ENCODE peak calls at places on chromosome 10, in six cellular contexts. One of them, this sample, is unnamed.

GRCh38 chr10:32055478-32056135 is 618 bp downstream of the KIF5B start:
- DNase-seq in SK-N-SH: peak
- DNase-seq in effector memory CD4-positive, alpha-beta T cell: peak
- DNase-seq in neuronal stem cell: no peak
- DNase-seq in right lobe of liver: peak
- DNase-seq in brain microvascular endothelial cell: peak
- DNase-seq in this sample: no peak

GRCh38 chr10:58963723-58964124 is 212.7 kb upstream of the PHYHIPL start:
- DNase-seq in neuronal stem cell: peak
- DNase-seq in effector memory CD4-positive, alpha-beta T cell: no peak
- DNase-seq in brain microvascular endothelial cell: no peak
- DNase-seq in SK-N-SH: no peak
- DNase-seq in right lobe of liver: no peak
- DNase-seq in this sample: no peak

GRCh38 chr10:119205926-119206602 is 1.3 kb upstream of the GRK5 start:
- DNase-seq in brain microvascular endothelial cell: no peak
- DNase-seq in neuronal stem cell: no peak
- DNase-seq in effector memory CD4-positive, alpha-beta T cell: peak
- DNase-seq in SK-N-SH: peak
- DNase-seq in right lobe of liver: peak
- DNase-seq in this sample: no peak

GRCh38 chr10:49768329-49768728 is 6.2 kb upstream of the OGDHL start:
- DNase-seq in neuronal stem cell: no peak
- DNase-seq in effector memory CD4-positive, alpha-beta T cell: no peak
- DNase-seq in brain microvascular endothelial cell: no peak
- DNase-seq in right lobe of liver: no peak
- DNase-seq in SK-N-SH: peak
- DNase-seq in this sample: no peak

GRCh38 chr10:82932426-82932825 is 1057.4 kb downstream of the NRG3 start:
- DNase-seq in SK-N-SH: no peak
- DNase-seq in right lobe of liver: no peak
- DNase-seq in neuronal stem cell: no peak
- DNase-seq in effector memory CD4-positive, alpha-beta T cell: no peak
- DNase-seq in brain microvascular endothelial cell: no peak
- DNase-seq in this sample: no peak

GRCh38 chr10:79348640-79348988 is 1.3 kb downstream of the PPIF start:
- DNase-seq in effector memory CD4-positive, alpha-beta T cell: no peak
- DNase-seq in SK-N-SH: no peak
- DNase-seq in right lobe of liver: no peak
- DNase-seq in brain microvascular endothelial cell: no peak
- DNase-seq in neuronal stem cell: no peak
- DNase-seq in this sample: no peak

GRCh38 chr10:80187465-80188409 is 17.6 kb downstream of the ANXA11 start:
- DNase-seq in neuronal stem cell: no peak
- DNase-seq in effector memory CD4-positive, alpha-beta T cell: peak
- DNase-seq in brain microvascular endothelial cell: no peak
- DNase-seq in right lobe of liver: peak
- DNase-seq in SK-N-SH: no peak
- DNase-seq in this sample: no peak

GRCh38 chr10:89090760-89091455 is 100.3 kb downstream of the FAS start:
- DNase-seq in right lobe of liver: no peak
- DNase-seq in effector memory CD4-positive, alpha-beta T cell: no peak
- DNase-seq in SK-N-SH: no peak
- DNase-seq in neuronal stem cell: no peak
- DNase-seq in brain microvascular endothelial cell: no peak
- DNase-seq in this sample: no peak

GRCh38 chr10:121788717-121789116 is 139.1 kb downstream of the ATE1 start:
- DNase-seq in brain microvascular endothelial cell: no peak
- DNase-seq in effector memory CD4-positive, alpha-beta T cell: no peak
- DNase-seq in neuronal stem cell: no peak
- DNase-seq in SK-N-SH: no peak
- DNase-seq in right lobe of liver: no peak
- DNase-seq in this sample: no peak

GRCh38 chr10:58152698-58153263 is 114.9 kb downstream of the IPMK start:
- DNase-seq in right lobe of liver: peak
- DNase-seq in brain microvascular endothelial cell: peak
- DNase-seq in neuronal stem cell: peak
- DNase-seq in effector memory CD4-positive, alpha-beta T cell: no peak
- DNase-seq in SK-N-SH: peak
- DNase-seq in this sample: peak

GRCh38 chr10:85786401-85786899 is 580.1 kb downstream of the GRID1 start:
- DNase-seq in neuronal stem cell: no peak
- DNase-seq in right lobe of liver: peak
- DNase-seq in brain microvascular endothelial cell: no peak
- DNase-seq in SK-N-SH: peak
- DNase-seq in effector memory CD4-positive, alpha-beta T cell: no peak
- DNase-seq in this sample: no peak

GRCh38 chr10:52923520-52923919 is 150.9 kb upstream of the MBL2 start:
- DNase-seq in right lobe of liver: no peak
- DNase-seq in neuronal stem cell: no peak
- DNase-seq in brain microvascular endothelial cell: no peak
- DNase-seq in SK-N-SH: no peak
- DNase-seq in effector memory CD4-positive, alpha-beta T cell: no peak
- DNase-seq in this sample: no peak

GRCh38 chr10:103969436-103969835 is 2.5 kb downstream of the SLK start:
- DNase-seq in right lobe of liver: no peak
- DNase-seq in neuronal stem cell: no peak
- DNase-seq in effector memory CD4-positive, alpha-beta T cell: no peak
- DNase-seq in SK-N-SH: no peak
- DNase-seq in brain microvascular endothelial cell: no peak
- DNase-seq in this sample: no peak

GRCh38 chr10:126350216-126350992 is 37.9 kb downstream of the ADAM12 start:
- DNase-seq in effector memory CD4-positive, alpha-beta T cell: no peak
- DNase-seq in brain microvascular endothelial cell: peak
- DNase-seq in right lobe of liver: no peak
- DNase-seq in SK-N-SH: peak
- DNase-seq in neuronal stem cell: no peak
- DNase-seq in this sample: peak

GRCh38 chr10:119348516-119349240 is 141.3 kb downstream of the GRK5 start:
- DNase-seq in neuronal stem cell: no peak
- DNase-seq in SK-N-SH: no peak
- DNase-seq in effector memory CD4-positive, alpha-beta T cell: no peak
- DNase-seq in right lobe of liver: no peak
- DNase-seq in brain microvascular endothelial cell: peak
- DNase-seq in this sample: no peak

GRCh38 chr10:70726909-70727495 is 54.7 kb downstream of the ADAMTS14 start:
- DNase-seq in effector memory CD4-positive, alpha-beta T cell: no peak
- DNase-seq in neuronal stem cell: no peak
- DNase-seq in SK-N-SH: no peak
- DNase-seq in brain microvascular endothelial cell: no peak
- DNase-seq in right lobe of liver: no peak
- DNase-seq in this sample: no peak

GRCh38 chr10:76492678-76493472 is 1061.5 kb downstream of the LRMDA start:
- DNase-seq in SK-N-SH: no peak
- DNase-seq in effector memory CD4-positive, alpha-beta T cell: no peak
- DNase-seq in neuronal stem cell: no peak
- DNase-seq in right lobe of liver: no peak
- DNase-seq in brain microvascular endothelial cell: no peak
- DNase-seq in this sample: no peak

GRCh38 chr10:101285093-101285463 is 55.8 kb upstream of the LBX1 start:
- DNase-seq in neuronal stem cell: no peak
- DNase-seq in brain microvascular endothelial cell: no peak
- DNase-seq in SK-N-SH: no peak
- DNase-seq in right lobe of liver: no peak
- DNase-seq in effector memory CD4-positive, alpha-beta T cell: no peak
- DNase-seq in this sample: no peak

GRCh38 chr10:117457071-117457810 is 82.0 kb upstream of the PDZD8 start:
- DNase-seq in effector memory CD4-positive, alpha-beta T cell: no peak
- DNase-seq in neuronal stem cell: no peak
- DNase-seq in SK-N-SH: no peak
- DNase-seq in brain microvascular endothelial cell: no peak
- DNase-seq in right lobe of liver: no peak
- DNase-seq in this sample: no peak

GRCh38 chr10:132320776-132321469 is 11.1 kb upstream of the LRRC27 start:
- DNase-seq in right lobe of liver: no peak
- DNase-seq in neuronal stem cell: no peak
- DNase-seq in brain microvascular endothelial cell: no peak
- DNase-seq in effector memory CD4-positive, alpha-beta T cell: no peak
- DNase-seq in SK-N-SH: no peak
- DNase-seq in this sample: no peak
- H3K4me3 ChIP-seq in right lobe of liver: no peak
- H3K4me3 ChIP-seq in neuronal stem cell: no peak
- H3K4me3 ChIP-seq in brain microvascular endothelial cell: no peak
- H3K4me3 ChIP-seq in effector memory CD4-positive, alpha-beta T cell: no peak
- H3K4me3 ChIP-seq in SK-N-SH: no peak
- H3K4me3 ChIP-seq in this sample: no peak

DNA sequence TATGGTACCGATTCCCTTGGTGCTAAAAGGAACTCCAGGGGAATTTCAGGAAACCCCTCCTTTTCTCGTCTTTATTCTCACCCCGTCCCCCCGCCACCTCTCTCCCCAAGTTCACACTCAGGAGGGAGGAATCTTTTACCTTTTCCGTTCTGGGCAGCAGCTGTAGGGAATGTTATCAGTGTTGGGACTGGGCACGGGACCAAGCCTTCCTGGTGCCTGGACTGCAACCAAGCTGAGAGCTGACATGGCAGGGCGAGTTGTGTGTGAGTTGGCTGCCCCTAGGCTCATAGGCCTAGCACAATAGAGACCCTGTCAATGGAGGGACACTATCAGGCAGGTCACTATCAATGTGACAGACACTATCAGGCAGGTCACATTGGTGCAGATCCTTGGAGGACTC is 121.4 kb downstream of the TCF7L2 start:
- DNase-seq in SK-N-SH: peak
- DNase-seq in brain microvascular endothelial cell: no peak
- DNase-seq in right lobe of liver: peak
- DNase-seq in neuronal stem cell: no peak
- DNase-seq in effector memory CD4-positive, alpha-beta T cell: no peak
- DNase-seq in this sample: no peak
- H3K4me3 ChIP-seq in SK-N-SH: no peak
- H3K4me3 ChIP-seq in brain microvascular endothelial cell: no peak
- H3K4me3 ChIP-seq in right lobe of liver: no peak
- H3K4me3 ChIP-seq in neuronal stem cell: no peak
- H3K4me3 ChIP-seq in effector memory CD4-positive, alpha-beta T cell: no peak
- H3K4me3 ChIP-seq in this sample: no peak

GRCh38 chr10:784759-785538 is 95.5 kb upstream of the DIP2C start:
- DNase-seq in brain microvascular endothelial cell: peak
- DNase-seq in right lobe of liver: peak
- DNase-seq in SK-N-SH: peak
- DNase-seq in effector memory CD4-positive, alpha-beta T cell: no peak
- DNase-seq in neuronal stem cell: peak
- DNase-seq in this sample: peak

GRCh38 chr10:782751-783648 is 93.5 kb upstream of the DIP2C start:
- DNase-seq in SK-N-SH: peak
- DNase-seq in neuronal stem cell: no peak
- DNase-seq in right lobe of liver: no peak
- DNase-seq in effector memory CD4-positive, alpha-beta T cell: no peak
- DNase-seq in brain microvascular endothelial cell: no peak
- DNase-seq in this sample: no peak

GRCh38 chr10:786666-787512 is 97.4 kb upstream of the DIP2C start:
- DNase-seq in brain microvascular endothelial cell: no peak
- DNase-seq in SK-N-SH: peak
- DNase-seq in effector memory CD4-positive, alpha-beta T cell: no peak
- DNase-seq in right lobe of liver: no peak
- DNase-seq in neuronal stem cell: no peak
- DNase-seq in this sample: no peak

GRCh38 chr10:785539-786214 is 96.2 kb upstream of the DIP2C start:
- DNase-seq in brain microvascular endothelial cell: no peak
- DNase-seq in right lobe of liver: no peak
- DNase-seq in neuronal stem cell: no peak
- DNase-seq in SK-N-SH: peak
- DNase-seq in effector memory CD4-positive, alpha-beta T cell: no peak
- DNase-seq in this sample: no peak

DNA sequence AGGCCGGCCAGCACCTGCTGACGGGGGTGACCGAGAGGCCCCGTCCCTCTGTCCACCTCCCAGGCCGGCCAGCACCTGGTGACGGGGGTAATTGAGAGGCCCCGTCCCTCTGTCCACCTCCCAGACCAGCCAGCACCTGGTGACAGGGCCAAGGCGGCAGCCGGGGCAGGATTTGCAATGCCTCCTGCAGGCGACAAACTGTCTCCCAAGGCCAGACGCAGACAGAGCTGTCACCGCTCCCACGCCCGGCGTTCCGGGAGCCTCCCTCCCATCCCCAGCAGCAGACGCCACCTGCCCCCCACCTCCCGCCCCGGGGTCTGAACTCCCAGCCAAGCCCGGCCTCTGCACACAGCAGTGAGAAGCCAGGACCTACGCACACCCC is 94.9 kb upstream of the DIP2C start:
- DNase-seq in right lobe of liver: no peak
- DNase-seq in SK-N-SH: no peak
- DNase-seq in effector memory CD4-positive, alpha-beta T cell: no peak
- DNase-seq in brain microvascular endothelial cell: no peak
- DNase-seq in neuronal stem cell: no peak
- DNase-seq in this sample: no peak
- H3K4me3 ChIP-seq in right lobe of liver: no peak
- H3K4me3 ChIP-seq in SK-N-SH: peak
- H3K4me3 ChIP-seq in effector memory CD4-positive, alpha-beta T cell: no peak
- H3K4me3 ChIP-seq in brain microvascular endothelial cell: peak
- H3K4me3 ChIP-seq in neuronal stem cell: peak
- H3K4me3 ChIP-seq in this sample: peak

GRCh38 chr10:128046934-128047251 is 79.3 kb downstream of the MKI67 start:
- DNase-seq in SK-N-SH: no peak
- DNase-seq in right lobe of liver: peak
- DNase-seq in neuronal stem cell: no peak
- DNase-seq in effector memory CD4-positive, alpha-beta T cell: no peak
- DNase-seq in brain microvascular endothelial cell: no peak
- DNase-seq in this sample: no peak

GRCh38 chr10:128047337-128047736 is 78.9 kb downstream of the MKI67 start:
- DNase-seq in neuronal stem cell: peak
- DNase-seq in SK-N-SH: no peak
- DNase-seq in brain microvascular endothelial cell: peak
- DNase-seq in right lobe of liver: peak
- DNase-seq in effector memory CD4-positive, alpha-beta T cell: peak
- DNase-seq in this sample: no peak

GRCh38 chr10:128046156-128046933 is 79.9 kb downstream of the MKI67 start:
- DNase-seq in effector memory CD4-positive, alpha-beta T cell: no peak
- DNase-seq in brain microvascular endothelial cell: no peak
- DNase-seq in neuronal stem cell: no peak
- DNase-seq in SK-N-SH: no peak
- DNase-seq in right lobe of liver: peak
- DNase-seq in this sample: no peak

GRCh38 chr10:128049226-128050010 is 76.8 kb downstream of the MKI67 start:
- DNase-seq in right lobe of liver: no peak
- DNase-seq in brain microvascular endothelial cell: no peak
- DNase-seq in neuronal stem cell: no peak
- DNase-seq in SK-N-SH: no peak
- DNase-seq in effector memory CD4-positive, alpha-beta T cell: no peak
- DNase-seq in this sample: no peak

DNA sequence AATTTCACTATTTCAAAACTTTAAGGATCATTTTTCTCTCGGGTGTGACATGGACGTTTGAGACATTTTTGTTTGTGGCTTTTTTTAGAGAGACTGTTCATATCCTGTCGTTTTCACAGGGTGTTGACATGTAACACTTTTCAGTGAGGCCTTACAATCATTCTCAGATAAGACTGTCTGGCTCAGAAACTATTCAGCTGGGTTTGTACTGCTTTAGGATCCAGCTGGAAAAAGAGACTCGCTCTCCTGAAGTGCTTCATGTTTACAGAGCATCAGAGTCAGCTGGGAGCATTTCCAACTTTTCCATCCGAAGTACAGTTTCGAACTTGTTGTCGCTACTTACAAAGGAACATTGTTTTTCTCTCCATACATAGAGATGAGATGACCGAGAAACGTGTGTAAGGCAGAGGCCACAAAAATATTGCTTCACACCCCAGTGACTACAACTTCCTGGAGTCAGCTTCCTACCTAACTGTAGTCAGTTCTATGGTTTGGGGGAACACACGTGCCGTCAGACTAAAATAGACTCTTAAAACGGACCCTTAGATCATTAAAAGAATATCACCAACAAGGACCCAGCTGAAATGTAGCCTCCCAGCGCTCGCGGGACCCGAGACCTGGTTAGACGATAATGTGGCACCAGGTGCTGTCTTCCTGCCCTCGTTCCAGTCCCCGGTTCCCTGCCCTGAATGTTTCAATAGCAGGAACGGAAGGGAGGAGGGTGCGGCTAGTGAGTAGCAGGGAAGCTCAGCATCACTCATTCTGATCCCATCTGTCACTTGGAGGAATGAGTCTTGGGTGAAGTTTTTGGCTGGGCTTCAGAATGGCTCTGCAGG is 78.0 kb downstream of the MKI67 start:
- DNase-seq in right lobe of liver: no peak
- DNase-seq in SK-N-SH: no peak
- DNase-seq in neuronal stem cell: no peak
- DNase-seq in brain microvascular endothelial cell: peak
- DNase-seq in effector memory CD4-positive, alpha-beta T cell: no peak
- DNase-seq in this sample: no peak
- H3K4me3 ChIP-seq in right lobe of liver: peak
- H3K4me3 ChIP-seq in SK-N-SH: no peak
- H3K4me3 ChIP-seq in neuronal stem cell: no peak
- H3K4me3 ChIP-seq in brain microvascular endothelial cell: no peak
- H3K4me3 ChIP-seq in effector memory CD4-positive, alpha-beta T cell: peak
- H3K4me3 ChIP-seq in this sample: no peak

This sample was measured in skeletal muscle cell.